ENCODE peak calls at places on chromosomes 4 and X, in nine cellular contexts. W, T, Q, U, C, D, Z, M and E are unnamed samples.

GRCh38 chrX:24396236-24396929 is 35.9 kb downstream of the SUPT20HL1 start:
- DNase-seq in D (no peak), C (peak), Z (no peak), U (no peak), W (no peak), T (peak), M (no peak), Q (no peak), E (no peak)

GRCh38 chrX:96889726-96890125 is 6.0 kb downstream of the RPA4 start:
- DNase-seq in W (no peak), U (no peak), D (no peak), M (no peak), T (no peak), Z (no peak), C (no peak), Q (no peak), E (no peak)

GRCh38 chr4:24121395-24122175 is 231.7 kb upstream of the PPARGC1A start:
- DNase-seq in Q (no peak), Z (no peak), C (peak), T (peak), U (no peak), M (no peak), D (no peak), W (no peak), E (no peak)

GRCh38 chrX:14673764-14674163 is 144.4 kb downstream of the GLRA2 start:
- DNase-seq in U (no peak), Q (no peak), W (no peak), D (no peak), C (peak), T (peak), Z (no peak), M (peak), E (peak)

GRCh38 chrX:18676470-18676869 is 4.6 kb upstream of the RS1 start:
- DNase-seq in D (no peak), M (no peak), C (no peak), Z (peak), Q (no peak), T (no peak), U (peak), W (peak), E (no peak)

GRCh38 chr4:94536049-94536448 is 84.3 kb downstream of the PDLIM5 start:
- DNase-seq in M (no peak), U (no peak), Q (no peak), D (no peak), Z (no peak), W (no peak), T (no peak), C (no peak), E (no peak)

GRCh38 chr4:76301068-76301774 is 5.3 kb upstream of the STBD1 start:
- DNase-seq in T (peak), U (no peak), D (no peak), Z (no peak), C (peak), Q (no peak), M (no peak), W (no peak), E (peak)

GRCh38 chr4:107876096-107876495 is 51.4 kb downstream of the SGMS2 start:
- DNase-seq in Z (no peak), U (no peak), M (no peak), Q (no peak), T (no peak), W (no peak), D (no peak), C (no peak), E (no peak)

GRCh38 chrX:131729295-131729694 is 185.4 kb downstream of the OR13H1 start:
- DNase-seq in T (peak), C (no peak), Z (no peak), M (peak), D (peak), W (no peak), U (peak), Q (peak), E (no peak)

GRCh38 chr4:1207603-1208265 is 35.4 kb upstream of the SPON2 start:
- DNase-seq in U (peak), W (no peak), Q (no peak), T (peak), Z (no peak), C (peak), M (no peak), D (peak), E (no peak)

GRCh38 chrX:37667141-37667540 is 18.4 kb upstream of the XK start:
- DNase-seq in C (no peak), W (no peak), M (no peak), T (no peak), D (no peak), Z (no peak), U (no peak), Q (no peak), E (no peak)

GRCh38 chr4:39032218-39033085 is at the start of gene TMEM156:
- DNase-seq in U (no peak), M (peak), Q (no peak), D (no peak), C (peak), T (no peak), W (no peak), Z (no peak), E (peak)

GRCh38 chr4:188154668-188155423 is 15.6 kb downstream of the TRIML1 start:
- DNase-seq in T (no peak), C (no peak), Z (no peak), D (no peak), U (no peak), Q (no peak), M (no peak), W (no peak), E (no peak)

GRCh38 chrX:38903093-38903492 is 101.8 kb downstream of the MID1IP1 start:
- DNase-seq in U (no peak), D (no peak), Z (no peak), T (no peak), W (no peak), C (no peak), Q (no peak), M (no peak), E (no peak)

GRCh38 chr4:7839856-7840255 is 99.8 kb downstream of the AFAP1 start:
- DNase-seq in M (no peak), U (no peak), D (no peak), C (no peak), Z (no peak), Q (no peak), T (no peak), W (no peak), E (no peak)

GRCh38 chr4:184647391-184648101 is 1.7 kb downstream of the CASP3 start:
- DNase-seq in T (no peak), M (peak), Z (no peak), W (no peak), D (no peak), C (peak), Q (no peak), U (no peak), E (no peak)

GRCh38 chr4:184648220-184649025 is 824 bp downstream of the CASP3 start:
- DNase-seq in M (peak), W (peak), Q (peak), D (peak), Z (peak), U (peak), T (peak), C (peak), E (peak)

GRCh38 chr4:184651899-184652298 is 2.4 kb downstream of the PRIMPOL start:
- DNase-seq in D (no peak), Z (no peak), W (no peak), M (no peak), U (no peak), Q (no peak), T (no peak), C (no peak), E (no peak)

GRCh38 chr4:184649026-184649970 is at the start of the genes CASP3 and PRIMPOL:
- DNase-seq in Z (peak), M (peak), Q (peak), W (peak), T (peak), C (peak), D (peak), U (peak), E (peak)

DNA sequence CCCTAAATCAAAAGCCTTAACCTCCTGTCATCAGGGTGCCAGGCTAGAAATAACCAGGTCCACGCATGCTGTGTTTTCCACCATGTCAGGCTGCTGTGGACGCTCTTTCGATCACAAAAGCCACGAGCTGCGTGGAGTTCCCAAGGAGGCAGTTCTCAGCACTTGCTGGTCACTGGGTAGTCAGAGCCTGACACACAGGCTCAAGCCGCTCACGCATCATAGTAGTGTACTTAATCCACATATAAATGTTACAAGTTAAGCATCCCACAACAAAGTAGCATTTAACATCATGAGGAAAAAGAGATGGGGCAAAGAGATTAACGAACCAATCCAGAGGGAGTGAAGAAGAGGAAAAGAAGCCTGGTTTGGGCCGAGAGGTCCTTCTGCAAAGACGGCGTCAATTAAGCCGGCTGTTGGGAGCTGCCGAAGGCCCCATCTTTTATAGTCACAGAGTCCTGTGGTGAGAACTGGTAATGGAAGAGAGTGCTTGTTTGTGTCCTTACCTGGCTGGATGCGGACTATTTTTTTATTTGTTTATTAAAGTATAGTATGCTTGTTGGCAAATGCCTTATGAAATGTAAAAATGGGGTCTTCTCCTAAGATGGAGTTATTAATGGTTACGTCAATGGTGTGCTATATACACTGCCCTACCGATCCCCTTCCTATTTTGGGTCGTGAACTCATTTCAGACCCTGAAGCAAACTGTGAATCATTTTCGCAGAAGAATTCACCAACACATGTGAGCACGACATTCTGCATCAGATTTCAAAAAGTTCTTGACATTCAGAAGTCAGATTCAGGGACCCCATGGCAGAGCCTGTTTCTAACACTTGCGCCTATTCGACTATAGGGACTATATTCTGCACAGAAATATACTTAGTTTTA is 675 bp downstream of the PRIMPOL start:
- DNase-seq in M (no peak), C (peak), U (peak), T (peak), Q (no peak), W (peak), D (no peak), Z (peak), E (peak)
- TF ChIP-seq CTCF in M (no peak), C (no peak), U (no peak), T (no peak), Q (no peak), W (no peak), D (no peak), Z (no peak), E (no peak)

DNA sequence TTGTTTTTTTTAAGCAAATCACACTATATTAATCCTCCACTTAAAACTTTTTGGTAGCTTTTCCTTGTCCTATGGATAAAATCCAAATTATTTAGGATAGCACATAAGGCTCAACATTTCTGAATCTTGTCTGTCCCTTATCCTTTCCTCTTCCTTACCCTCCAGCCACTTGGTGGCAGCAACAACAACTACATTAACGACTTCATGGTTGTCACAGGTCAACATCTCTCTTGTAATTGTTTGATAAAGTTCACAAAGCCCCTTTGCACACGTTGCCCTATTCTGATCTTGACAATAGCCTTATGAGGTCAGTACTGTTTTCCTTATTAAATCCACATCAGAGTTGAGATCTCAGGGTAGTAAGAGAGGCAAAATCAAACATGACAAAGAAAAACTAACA is 269.0 kb upstream of the PABPC4L start:
- DNase-seq in Z (peak), M (no peak), Q (no peak), U (no peak), C (peak), D (no peak), T (no peak), W (no peak), E (no peak)
- TF ChIP-seq CTCF in Z (peak), M (no peak), Q (no peak), U (peak), C (no peak), D (no peak), T (no peak), W (peak), E (no peak)

DNA sequence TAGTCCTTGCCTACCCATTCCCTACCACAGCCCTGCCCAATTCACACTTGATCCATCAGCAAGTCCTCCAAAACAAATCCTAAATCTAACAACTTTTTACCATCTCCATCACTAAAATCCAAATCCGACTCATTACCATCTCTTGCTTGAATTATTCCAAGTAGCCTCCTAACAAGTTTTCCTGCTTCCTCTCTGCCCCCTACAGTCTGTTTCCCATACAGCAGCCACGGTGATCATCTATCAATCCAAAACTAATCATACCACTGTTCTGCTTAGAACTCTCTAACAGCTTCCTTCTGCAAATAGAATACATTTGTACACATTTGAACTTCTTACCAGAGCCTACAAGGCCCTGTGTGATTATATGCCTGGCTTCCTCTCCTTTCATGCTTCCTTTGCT is 133.0 kb downstream of the SHROOM4 start:
- DNase-seq in Q (no peak), U (peak), M (no peak), Z (no peak), D (no peak), T (no peak), C (no peak), W (peak), E (no peak)
- TF ChIP-seq CTCF in Q (peak), U (peak), M (no peak), Z (peak), D (no peak), T (peak), C (no peak), W (peak), E (no peak)

GRCh38 chr4:146327859-146328258 is 113.5 kb downstream of the REELD1 start:
- DNase-seq in D (no peak), Q (no peak), T (no peak), Z (no peak), W (no peak), M (no peak), C (no peak), U (no peak), E (no peak)

GRCh38 chr4:146333187-146333894 is 119.0 kb downstream of the REELD1 start:
- DNase-seq in Z (no peak), D (no peak), W (no peak), U (no peak), T (peak), M (peak), C (peak), Q (no peak), E (peak)

GRCh38 chr4:146330392-146330791 is 116.1 kb downstream of the REELD1 start:
- DNase-seq in D (no peak), M (no peak), W (no peak), T (peak), Z (no peak), U (no peak), Q (no peak), C (peak), E (no peak)

GRCh38 chr4:146333895-146334262 is 119.5 kb downstream of the REELD1 start:
- DNase-seq in U (no peak), D (no peak), T (no peak), M (no peak), W (no peak), C (no peak), Q (no peak), Z (no peak), E (no peak)

GRCh38 chr4:146329042-146329716 is 114.8 kb downstream of the REELD1 start:
- DNase-seq in T (peak), C (peak), U (no peak), W (no peak), Z (no peak), M (no peak), Q (no peak), D (no peak), E (no peak)
- TF ChIP-seq CTCF in T (no peak), C (no peak), U (no peak), W (no peak), Z (no peak), M (no peak), Q (no peak), D (no peak), E (no peak)

DNA sequence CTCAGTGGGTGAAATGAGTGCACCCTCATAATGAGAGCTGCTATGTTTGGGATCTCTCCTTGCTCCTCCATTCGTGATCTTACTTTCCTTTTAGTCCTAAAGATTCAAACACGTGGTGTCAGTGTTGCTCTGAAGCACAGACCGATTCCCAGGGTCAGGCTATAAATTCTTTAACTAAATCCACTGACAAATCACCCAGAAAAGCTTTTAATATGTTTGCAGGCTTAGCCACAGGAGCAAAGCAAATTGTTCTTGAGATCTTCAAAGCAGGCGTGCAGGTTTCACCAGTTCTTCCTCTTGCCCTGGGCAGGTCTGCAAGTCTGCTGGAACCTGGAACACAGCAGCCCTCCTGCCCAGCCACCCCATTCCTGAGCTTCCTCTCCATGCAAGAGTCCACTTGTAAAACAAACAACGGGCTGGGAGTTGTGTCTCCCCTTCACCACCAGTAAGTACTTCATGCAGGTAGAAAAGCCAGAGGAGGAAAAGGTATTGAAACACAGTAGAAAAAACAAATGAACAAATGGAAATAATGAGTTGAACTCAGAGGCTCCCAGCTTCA is 70.1 kb upstream of the ENPP6 start:
- DNase-seq in U (no peak), T (no peak), M (no peak), Z (no peak), D (no peak), C (peak), W (no peak), Q (peak), E (no peak)
- TF ChIP-seq CTCF in U (peak), T (no peak), M (no peak), Z (no peak), D (no peak), C (peak), W (no peak), Q (peak), E (no peak)

GRCh38 chr4:31275906-31276305 is 555.7 kb downstream of the PCDH7 start:
- DNase-seq in W (no peak), D (no peak), M (no peak), U (no peak), T (no peak), Q (no peak), C (no peak), Z (no peak), E (no peak)
- TF ChIP-seq CTCF in W (no peak), D (no peak), M (no peak), U (no peak), T (no peak), Q (no peak), C (no peak), Z (no peak), E (no peak)

DNA sequence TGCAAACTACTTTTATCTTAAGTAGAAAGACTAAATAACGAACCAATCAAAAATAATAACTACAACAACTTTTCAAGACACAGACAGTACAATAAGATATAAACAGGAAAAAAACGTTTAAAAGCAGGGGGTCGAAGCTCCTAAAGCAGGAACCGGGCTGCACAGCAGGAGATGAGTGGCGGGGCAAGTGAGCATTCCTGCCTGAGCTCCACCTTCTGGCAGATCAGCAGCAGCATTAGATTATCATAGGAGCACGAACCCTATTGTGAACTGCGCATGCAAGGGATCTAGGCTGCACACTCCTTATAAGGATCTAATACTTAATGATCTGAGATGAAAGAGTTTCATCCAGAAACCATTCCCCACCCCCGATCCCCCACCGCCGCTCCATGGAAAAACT is 146.2 kb downstream of the TEX11 start:
- DNase-seq in C (no peak), W (no peak), U (no peak), Q (no peak), M (no peak), Z (no peak), D (no peak), T (no peak), E (no peak)
- TF ChIP-seq CTCF in C (no peak), W (no peak), U (peak), Q (no peak), M (no peak), Z (no peak), D (no peak), T (no peak), E (no peak)

GRCh38 chrX:72609313-72609712 is 36.7 kb upstream of the HDAC8 start:
- DNase-seq in Z (no peak), C (peak), Q (no peak), U (no peak), T (no peak), D (no peak), M (no peak), W (no peak), E (no peak)
- TF ChIP-seq CTCF in Z (no peak), C (no peak), Q (peak), U (peak), T (no peak), D (no peak), M (no peak), W (no peak), E (no peak)

GRCh38 chr4:110139815-110140214 is 58.6 kb downstream of the ELOVL6 start:
- DNase-seq in U (no peak), D (no peak), Z (no peak), Q (no peak), W (no peak), C (no peak), M (no peak), T (no peak), E (no peak)
- TF ChIP-seq CTCF in U (no peak), D (no peak), Z (no peak), Q (no peak), W (no peak), C (no peak), M (no peak), T (no peak), E (no peak)